ENCODE peak calls at places on chromosomes 12 and 14, in nine cellular contexts. M is LHCN-M2; N is HEK293T; T is stimulated activated CD4-positive, alpha-beta T cell treated with anti-CD3 and anti-CD28 coated beads, TNF-alpha, amount 100 ng/mL, for 4 hours; P is HFFc6; W is HuH-7; H is naive thymus-derived CD8-positive, alpha-beta T cell; V is transverse colon; F is stimulated activated CD8-positive, alpha-beta memory T cell treated with anti-CD3 and anti-CD28 coated beads, Interleukin-15, amount 100 ng/mL, for 24 hours. S is an unnamed sample.

GRCh38 chr12:95633671-95634465 is 82.6 kb upstream of the USP44 start:
- DNase-seq in M (peak), N (no peak), T (no peak), P (no peak), W (no peak), H (no peak), V (peak), F (no peak), S (no peak)

GRCh38 chr12:66663605-66664004 is 15.3 kb downstream of the GRIP1 start:
- DNase-seq in M (no peak), N (no peak), T (no peak), P (no peak), W (no peak), H (no peak), V (no peak), F (no peak), S (no peak)

GRCh38 chr14:70692210-70692609 is 50.5 kb downstream of the TTC9 start:
- DNase-seq in M (no peak), N (no peak), T (no peak), P (no peak), W (no peak), H (no peak), V (peak), F (no peak), S (no peak)

GRCh38 chr12:8609061-8609570 is 3.5 kb downstream of the AICDA start:
- DNase-seq in M (peak), N (peak), T (no peak), P (peak), W (peak), H (no peak), V (no peak), F (no peak), S (no peak)

GRCh38 chr14:33184587-33184986 is 245.9 kb downstream of the NPAS3 start:
- DNase-seq in M (peak), N (no peak), T (no peak), P (no peak), W (no peak), H (no peak), V (no peak), F (no peak), S (no peak)

GRCh38 chr12:71686658-71687025 is 760 bp downstream of the TMEM19 start:
- DNase-seq in M (no peak), N (no peak), T (no peak), P (no peak), W (no peak), H (no peak), V (no peak), F (no peak), S (no peak)

GRCh38 chr14:73786632-73786941 is 65.0 kb upstream of the PTGR2 start:
- DNase-seq in M (no peak), N (peak), T (no peak), P (no peak), W (no peak), H (no peak), V (peak), F (no peak), S (no peak)

GRCh38 chr14:61337893-61338292 is 16.5 kb downstream of the PRKCH start:
- DNase-seq in M (no peak), N (no peak), T (no peak), P (no peak), W (no peak), H (peak), V (peak), F (no peak), S (no peak)

GRCh38 chr12:92771011-92771410 is 68.2 kb downstream of the PLEKHG7 start:
- DNase-seq in M (no peak), N (no peak), T (no peak), P (no peak), W (no peak), H (no peak), V (no peak), F (no peak), S (no peak)

GRCh38 chr12:109029411-109029810 is 8.5 kb upstream of the SVOP start:
- DNase-seq in M (no peak), N (no peak), T (no peak), P (no peak), W (no peak), H (no peak), V (no peak), F (no peak), S (no peak)

GRCh38 chr12:20063116-20063515 is 305.2 kb upstream of the PDE3A start:
- DNase-seq in M (no peak), N (no peak), T (no peak), P (no peak), W (no peak), H (no peak), V (no peak), F (no peak), S (no peak)

GRCh38 chr14:69324341-69324931 is 64.5 kb downstream of the GALNT16 start:
- DNase-seq in M (no peak), N (no peak), T (no peak), P (no peak), W (no peak), H (no peak), V (no peak), F (no peak), S (peak)

GRCh38 chr14:78123650-78124253 is 46.4 kb upstream of the NRXN3 start:
- DNase-seq in M (no peak), N (no peak), T (no peak), P (no peak), W (no peak), H (no peak), V (no peak), F (no peak), S (no peak)

GRCh38 chr14:81982056-81982455 is 448.4 kb upstream of the SEL1L start:
- DNase-seq in M (no peak), N (no peak), T (no peak), P (no peak), W (no peak), H (no peak), V (no peak), F (no peak), S (no peak)

GRCh38 chr12:8665729-8666128 is 3.1 kb upstream of the MFAP5 start:
- DNase-seq in M (no peak), N (no peak), T (no peak), P (no peak), W (no peak), H (no peak), V (no peak), F (no peak), S (no peak)

GRCh38 chr14:46571970-46572369 is 79.6 kb downstream of the RPL10L start:
- DNase-seq in M (no peak), N (no peak), T (no peak), P (no peak), W (no peak), H (no peak), V (no peak), F (no peak), S (no peak)

GRCh38 chr12:70756118-70756517 is 118.9 kb upstream of the PTPRB start:
- DNase-seq in M (peak), N (no peak), T (no peak), P (peak), W (peak), H (no peak), V (no peak), F (no peak), S (no peak)

GRCh38 chr14:102297436-102298170 is 7.4 kb downstream of the MOK start:
- DNase-seq in M (no peak), N (no peak), T (no peak), P (no peak), W (no peak), H (no peak), V (no peak), F (no peak), S (no peak)

GRCh38 chr14:69672372-69672771 is 61.0 kb downstream of the SUSD6 start:
- DNase-seq in M (no peak), N (no peak), T (no peak), P (no peak), W (no peak), H (no peak), V (no peak), F (no peak), S (no peak)